ENCODE peak calls at places on chromosomes 4 and X, in five cellular contexts. One of them, this sample, is unnamed.

GRCh38 chrX:71558920-71559319 is 19.3 kb upstream of the GCNA start:
- DNase-seq in activated CD4-positive, alpha-beta memory T cell treated with anti-CD3 and anti-CD28 coated beads, Interleukin-2, amount 10 ng/mL, durations not matched to agents 7 days and 5 days: no peak
- DNase-seq in LoVo: no peak
- DNase-seq in T-helper 1 cell: no peak
- DNase-seq in skeletal muscle cell: no peak
- DNase-seq in this sample: no peak

GRCh38 chr4:140754918-140755810 is 1.0 kb downstream of the TBC1D9 start:
- DNase-seq in activated CD4-positive, alpha-beta memory T cell treated with anti-CD3 and anti-CD28 coated beads, Interleukin-2, amount 10 ng/mL, durations not matched to agents 7 days and 5 days: no peak
- DNase-seq in LoVo: no peak
- DNase-seq in T-helper 1 cell: no peak
- DNase-seq in skeletal muscle cell: no peak
- DNase-seq in this sample: no peak

GRCh38 chrX:119726900-119727555 is 31.4 kb upstream of the SOWAHD start:
- DNase-seq in LoVo: no peak
- DNase-seq in activated CD4-positive, alpha-beta memory T cell treated with anti-CD3 and anti-CD28 coated beads, Interleukin-2, amount 10 ng/mL, durations not matched to agents 7 days and 5 days: peak; percentile 23
- DNase-seq in T-helper 1 cell: no peak
- DNase-seq in skeletal muscle cell: no peak
- DNase-seq in this sample: no peak

GRCh38 chr4:141133146-141134006 is at the start of gene RNF150:
- DNase-seq in activated CD4-positive, alpha-beta memory T cell treated with anti-CD3 and anti-CD28 coated beads, Interleukin-2, amount 10 ng/mL, durations not matched to agents 7 days and 5 days: peak; percentile 44
- DNase-seq in T-helper 1 cell: no peak
- DNase-seq in skeletal muscle cell: peak; percentile 79
- DNase-seq in LoVo: no peak
- DNase-seq in this sample: peak; percentile 65

GRCh38 chr4:147101678-147102077 is 156.0 kb upstream of the TTC29 start:
- DNase-seq in activated CD4-positive, alpha-beta memory T cell treated with anti-CD3 and anti-CD28 coated beads, Interleukin-2, amount 10 ng/mL, durations not matched to agents 7 days and 5 days: no peak
- DNase-seq in LoVo: no peak
- DNase-seq in T-helper 1 cell: no peak
- DNase-seq in skeletal muscle cell: no peak
- DNase-seq in this sample: no peak

GRCh38 chr4:189187531-189188052 is 753.1 kb upstream of the FRG1 start:
- DNase-seq in LoVo: no peak
- DNase-seq in T-helper 1 cell: no peak
- DNase-seq in activated CD4-positive, alpha-beta memory T cell treated with anti-CD3 and anti-CD28 coated beads, Interleukin-2, amount 10 ng/mL, durations not matched to agents 7 days and 5 days: no peak
- DNase-seq in skeletal muscle cell: no peak
- DNase-seq in this sample: no peak

GRCh38 chr4:44629280-44629866 is 22.1 kb downstream of the YIPF7 start:
- DNase-seq in activated CD4-positive, alpha-beta memory T cell treated with anti-CD3 and anti-CD28 coated beads, Interleukin-2, amount 10 ng/mL, durations not matched to agents 7 days and 5 days: peak; percentile 30
- DNase-seq in skeletal muscle cell: no peak
- DNase-seq in T-helper 1 cell: peak; percentile 22
- DNase-seq in LoVo: peak; percentile 45
- DNase-seq in this sample: peak; percentile 41

GRCh38 chrX:30576881-30577280 is 685 bp downstream of the TASL start:
- DNase-seq in skeletal muscle cell: no peak
- DNase-seq in LoVo: no peak
- DNase-seq in T-helper 1 cell: no peak
- DNase-seq in activated CD4-positive, alpha-beta memory T cell treated with anti-CD3 and anti-CD28 coated beads, Interleukin-2, amount 10 ng/mL, durations not matched to agents 7 days and 5 days: no peak
- DNase-seq in this sample: no peak

GRCh38 chrX:119477812-119478232 is 9.6 kb downstream of the SLC25A5 start:
- DNase-seq in T-helper 1 cell: no peak
- DNase-seq in LoVo: peak; percentile 64
- DNase-seq in skeletal muscle cell: peak; percentile 90
- DNase-seq in activated CD4-positive, alpha-beta memory T cell treated with anti-CD3 and anti-CD28 coated beads, Interleukin-2, amount 10 ng/mL, durations not matched to agents 7 days and 5 days: no peak
- DNase-seq in this sample: peak; percentile 85

GRCh38 chrX:117839544-117839943 is 277.1 kb downstream of the KLHL13 start:
- DNase-seq in LoVo: no peak
- DNase-seq in T-helper 1 cell: no peak
- DNase-seq in skeletal muscle cell: no peak
- DNase-seq in activated CD4-positive, alpha-beta memory T cell treated with anti-CD3 and anti-CD28 coated beads, Interleukin-2, amount 10 ng/mL, durations not matched to agents 7 days and 5 days: no peak
- DNase-seq in this sample: no peak

GRCh38 chr4:6204871-6205583 is 4.7 kb upstream of the JAKMIP1 start:
- DNase-seq in skeletal muscle cell: no peak
- DNase-seq in activated CD4-positive, alpha-beta memory T cell treated with anti-CD3 and anti-CD28 coated beads, Interleukin-2, amount 10 ng/mL, durations not matched to agents 7 days and 5 days: peak; percentile 13
- DNase-seq in T-helper 1 cell: no peak
- DNase-seq in LoVo: no peak
- DNase-seq in this sample: no peak

GRCh38 chrX:112947981-112948380 is 107.3 kb upstream of the AMOT start:
- DNase-seq in LoVo: no peak
- DNase-seq in skeletal muscle cell: no peak
- DNase-seq in T-helper 1 cell: no peak
- DNase-seq in activated CD4-positive, alpha-beta memory T cell treated with anti-CD3 and anti-CD28 coated beads, Interleukin-2, amount 10 ng/mL, durations not matched to agents 7 days and 5 days: no peak
- DNase-seq in this sample: no peak

GRCh38 chr4:90546114-90546513 is 418.9 kb downstream of the CCSER1 start:
- DNase-seq in LoVo: no peak
- DNase-seq in T-helper 1 cell: no peak
- DNase-seq in activated CD4-positive, alpha-beta memory T cell treated with anti-CD3 and anti-CD28 coated beads, Interleukin-2, amount 10 ng/mL, durations not matched to agents 7 days and 5 days: no peak
- DNase-seq in skeletal muscle cell: no peak
- DNase-seq in this sample: no peak

GRCh38 chr4:154838155-154838554 is 57.1 kb downstream of the RBM46 start:
- DNase-seq in LoVo: no peak
- DNase-seq in T-helper 1 cell: no peak
- DNase-seq in skeletal muscle cell: no peak
- DNase-seq in activated CD4-positive, alpha-beta memory T cell treated with anti-CD3 and anti-CD28 coated beads, Interleukin-2, amount 10 ng/mL, durations not matched to agents 7 days and 5 days: no peak
- DNase-seq in this sample: peak; percentile 13

GRCh38 chrX:7828594-7828993 is 14.4 kb upstream of the VCX start:
- DNase-seq in skeletal muscle cell: no peak
- DNase-seq in LoVo: no peak
- DNase-seq in T-helper 1 cell: no peak
- DNase-seq in activated CD4-positive, alpha-beta memory T cell treated with anti-CD3 and anti-CD28 coated beads, Interleukin-2, amount 10 ng/mL, durations not matched to agents 7 days and 5 days: no peak
- DNase-seq in this sample: peak; percentile 1

GRCh38 chrX:130626521-130626920 is 224.7 kb downstream of the RBMX2 start:
- DNase-seq in LoVo: no peak
- DNase-seq in T-helper 1 cell: no peak
- DNase-seq in activated CD4-positive, alpha-beta memory T cell treated with anti-CD3 and anti-CD28 coated beads, Interleukin-2, amount 10 ng/mL, durations not matched to agents 7 days and 5 days: no peak
- DNase-seq in skeletal muscle cell: peak; percentile 52
- DNase-seq in this sample: no peak

GRCh38 chr4:91840359-91840758 is 463.4 kb upstream of the GRID2 start:
- DNase-seq in T-helper 1 cell: no peak
- DNase-seq in activated CD4-positive, alpha-beta memory T cell treated with anti-CD3 and anti-CD28 coated beads, Interleukin-2, amount 10 ng/mL, durations not matched to agents 7 days and 5 days: no peak
- DNase-seq in LoVo: no peak
- DNase-seq in skeletal muscle cell: no peak
- DNase-seq in this sample: peak; percentile 1

GRCh38 chr4:78166582-78166981 is 109.5 kb downstream of the FRAS1 start:
- DNase-seq in skeletal muscle cell: no peak
- DNase-seq in T-helper 1 cell: no peak
- DNase-seq in activated CD4-positive, alpha-beta memory T cell treated with anti-CD3 and anti-CD28 coated beads, Interleukin-2, amount 10 ng/mL, durations not matched to agents 7 days and 5 days: no peak
- DNase-seq in LoVo: no peak
- DNase-seq in this sample: no peak

GRCh38 chr4:144703494-144703893 is 57.5 kb downstream of the HHIP start:
- DNase-seq in activated CD4-positive, alpha-beta memory T cell treated with anti-CD3 and anti-CD28 coated beads, Interleukin-2, amount 10 ng/mL, durations not matched to agents 7 days and 5 days: no peak
- DNase-seq in LoVo: no peak
- DNase-seq in T-helper 1 cell: no peak
- DNase-seq in skeletal muscle cell: no peak
- DNase-seq in this sample: no peak

GRCh38 chrX:41333744-41333993 is 293 bp upstream of the DDX3X start:
- DNase-seq in T-helper 1 cell: no peak
- DNase-seq in LoVo: peak; percentile 71
- DNase-seq in activated CD4-positive, alpha-beta memory T cell treated with anti-CD3 and anti-CD28 coated beads, Interleukin-2, amount 10 ng/mL, durations not matched to agents 7 days and 5 days: no peak
- DNase-seq in skeletal muscle cell: peak; percentile 52
- DNase-seq in this sample: peak; percentile 75

GRCh38 chr4:76002176-76002575 is 5.1 kb downstream of the CXCL9 start:
- DNase-seq in LoVo: no peak
- DNase-seq in activated CD4-positive, alpha-beta memory T cell treated with anti-CD3 and anti-CD28 coated beads, Interleukin-2, amount 10 ng/mL, durations not matched to agents 7 days and 5 days: no peak
- DNase-seq in skeletal muscle cell: no peak
- DNase-seq in T-helper 1 cell: no peak
- DNase-seq in this sample: no peak

GRCh38 chrX:85379174-85379907 is at the start of gene POF1B:
- DNase-seq in T-helper 1 cell: no peak
- DNase-seq in skeletal muscle cell: no peak
- DNase-seq in activated CD4-positive, alpha-beta memory T cell treated with anti-CD3 and anti-CD28 coated beads, Interleukin-2, amount 10 ng/mL, durations not matched to agents 7 days and 5 days: no peak
- DNase-seq in LoVo: peak; percentile 59
- DNase-seq in this sample: no peak

GRCh38 chrX:79081895-79082512 is 62.5 kb upstream of the GPR174 start:
- DNase-seq in activated CD4-positive, alpha-beta memory T cell treated with anti-CD3 and anti-CD28 coated beads, Interleukin-2, amount 10 ng/mL, durations not matched to agents 7 days and 5 days: no peak
- DNase-seq in LoVo: peak; percentile 34
- DNase-seq in skeletal muscle cell: peak; percentile 0
- DNase-seq in T-helper 1 cell: peak; percentile 27
- DNase-seq in this sample: no peak

GRCh38 chrX:16223385-16223784 is 56.1 kb downstream of the MAGEB17 start:
- DNase-seq in activated CD4-positive, alpha-beta memory T cell treated with anti-CD3 and anti-CD28 coated beads, Interleukin-2, amount 10 ng/mL, durations not matched to agents 7 days and 5 days: no peak
- DNase-seq in skeletal muscle cell: no peak
- DNase-seq in T-helper 1 cell: no peak
- DNase-seq in LoVo: no peak
- DNase-seq in this sample: no peak

GRCh38 chrX:136780738-136781137 is at the start of gene ARHGEF6:
- DNase-seq in skeletal muscle cell: no peak
- DNase-seq in activated CD4-positive, alpha-beta memory T cell treated with anti-CD3 and anti-CD28 coated beads, Interleukin-2, amount 10 ng/mL, durations not matched to agents 7 days and 5 days: peak; percentile 60
- DNase-seq in LoVo: no peak
- DNase-seq in T-helper 1 cell: no peak
- DNase-seq in this sample: no peak

GRCh38 chrX:46444011-46444410 is 101.2 kb downstream of the ZNF674 start:
- DNase-seq in T-helper 1 cell: no peak
- DNase-seq in LoVo: peak; percentile 29
- DNase-seq in activated CD4-positive, alpha-beta memory T cell treated with anti-CD3 and anti-CD28 coated beads, Interleukin-2, amount 10 ng/mL, durations not matched to agents 7 days and 5 days: no peak
- DNase-seq in skeletal muscle cell: peak; percentile 63
- DNase-seq in this sample: peak; percentile 40

GRCh38 chrX:10108288-10108687 is 48.5 kb upstream of the CLCN4 start:
- DNase-seq in LoVo: no peak
- DNase-seq in activated CD4-positive, alpha-beta memory T cell treated with anti-CD3 and anti-CD28 coated beads, Interleukin-2, amount 10 ng/mL, durations not matched to agents 7 days and 5 days: no peak
- DNase-seq in skeletal muscle cell: no peak
- DNase-seq in T-helper 1 cell: no peak
- DNase-seq in this sample: no peak

GRCh38 chrX:152641996-152642395 is 4.3 kb downstream of the GABRQ start:
- DNase-seq in LoVo: no peak
- DNase-seq in T-helper 1 cell: no peak
- DNase-seq in skeletal muscle cell: no peak
- DNase-seq in activated CD4-positive, alpha-beta memory T cell treated with anti-CD3 and anti-CD28 coated beads, Interleukin-2, amount 10 ng/mL, durations not matched to agents 7 days and 5 days: no peak
- DNase-seq in this sample: no peak

GRCh38 chr4:8589831-8590545 is 2.6 kb upstream of the CPZ start:
- DNase-seq in activated CD4-positive, alpha-beta memory T cell treated with anti-CD3 and anti-CD28 coated beads, Interleukin-2, amount 10 ng/mL, durations not matched to agents 7 days and 5 days: no peak
- DNase-seq in LoVo: no peak
- DNase-seq in skeletal muscle cell: no peak
- DNase-seq in T-helper 1 cell: no peak
- DNase-seq in this sample: no peak

GRCh38 chrX:120286733-120287512 is 24.3 kb downstream of the TMEM255A start:
- DNase-seq in activated CD4-positive, alpha-beta memory T cell treated with anti-CD3 and anti-CD28 coated beads, Interleukin-2, amount 10 ng/mL, durations not matched to agents 7 days and 5 days: no peak
- DNase-seq in LoVo: no peak
- DNase-seq in T-helper 1 cell: no peak
- DNase-seq in skeletal muscle cell: no peak
- DNase-seq in this sample: peak; percentile 78

GRCh38 chr4:44186850-44187246 is 261.8 kb downstream of the KCTD8 start:
- DNase-seq in activated CD4-positive, alpha-beta memory T cell treated with anti-CD3 and anti-CD28 coated beads, Interleukin-2, amount 10 ng/mL, durations not matched to agents 7 days and 5 days: no peak
- DNase-seq in T-helper 1 cell: no peak
- DNase-seq in skeletal muscle cell: no peak
- DNase-seq in LoVo: no peak
- DNase-seq in this sample: no peak

GRCh38 chrX:11180571-11180970 is 69.4 kb downstream of the HCCS start:
- DNase-seq in LoVo: no peak
- DNase-seq in T-helper 1 cell: no peak
- DNase-seq in skeletal muscle cell: no peak
- DNase-seq in activated CD4-positive, alpha-beta memory T cell treated with anti-CD3 and anti-CD28 coated beads, Interleukin-2, amount 10 ng/mL, durations not matched to agents 7 days and 5 days: no peak
- DNase-seq in this sample: no peak

GRCh38 chr4:42172391-42172790 is 19.9 kb upstream of the BEND4 start:
- DNase-seq in skeletal muscle cell: no peak
- DNase-seq in LoVo: no peak
- DNase-seq in activated CD4-positive, alpha-beta memory T cell treated with anti-CD3 and anti-CD28 coated beads, Interleukin-2, amount 10 ng/mL, durations not matched to agents 7 days and 5 days: no peak
- DNase-seq in T-helper 1 cell: no peak
- DNase-seq in this sample: no peak

GRCh38 chr4:152166567-152166966 is 369.3 kb downstream of the FBXW7 start:
- DNase-seq in activated CD4-positive, alpha-beta memory T cell treated with anti-CD3 and anti-CD28 coated beads, Interleukin-2, amount 10 ng/mL, durations not matched to agents 7 days and 5 days: no peak
- DNase-seq in T-helper 1 cell: no peak
- DNase-seq in LoVo: no peak
- DNase-seq in skeletal muscle cell: no peak
- DNase-seq in this sample: no peak

GRCh38 chr4:166143227-166143626 is 270.2 kb downstream of the TLL1 start:
- DNase-seq in LoVo: no peak
- DNase-seq in activated CD4-positive, alpha-beta memory T cell treated with anti-CD3 and anti-CD28 coated beads, Interleukin-2, amount 10 ng/mL, durations not matched to agents 7 days and 5 days: peak; percentile 33
- DNase-seq in skeletal muscle cell: peak; percentile 8
- DNase-seq in T-helper 1 cell: no peak
- DNase-seq in this sample: no peak

GRCh38 chr4:17168571-17168970 is 270.1 kb upstream of the LDB2 start:
- DNase-seq in T-helper 1 cell: no peak
- DNase-seq in LoVo: no peak
- DNase-seq in activated CD4-positive, alpha-beta memory T cell treated with anti-CD3 and anti-CD28 coated beads, Interleukin-2, amount 10 ng/mL, durations not matched to agents 7 days and 5 days: no peak
- DNase-seq in skeletal muscle cell: peak; percentile 85
- DNase-seq in this sample: no peak